ENCODE peak calls at places on chromosomes 5 and 9, in eight cellular contexts. One of them, this sample, is unnamed. For H3K4me1, the result is how much of the 10 kb centered on the place peaks cover.

GRCh38 chr9:89247431-89248370 is 63.3 kb upstream of the CKS2 start:
- DNase-seq in H9: peak
- DNase-seq in H1: no peak
- DNase-seq in neuronal stem cell: no peak
- DNase-seq in left ventricle myocardium inferior: no peak
- DNase-seq in IMR-90: peak
- DNase-seq in Caco-2: no peak
- DNase-seq in upper lobe of right lung: no peak
- DNase-seq in this sample: no peak

GRCh38 chr5:109652096-109652495 is 37.6 kb upstream of the MAN2A1 start:
- DNase-seq in H1: no peak
- DNase-seq in left ventricle myocardium inferior: no peak
- DNase-seq in neuronal stem cell: no peak
- DNase-seq in IMR-90: no peak
- DNase-seq in H9: no peak
- DNase-seq in Caco-2: no peak
- DNase-seq in upper lobe of right lung: no peak
- DNase-seq in this sample: no peak

GRCh38 chr5:68757813-68758212 is 336.0 kb upstream of the SLC30A5 start:
- DNase-seq in Caco-2: no peak
- DNase-seq in IMR-90: no peak
- DNase-seq in H9: no peak
- DNase-seq in neuronal stem cell: no peak
- DNase-seq in upper lobe of right lung: no peak
- DNase-seq in left ventricle myocardium inferior: no peak
- DNase-seq in H1: no peak
- DNase-seq in this sample: no peak

GRCh38 chr9:89185980-89186379 is 7.4 kb upstream of the SHC3 start:
- DNase-seq in IMR-90: peak
- DNase-seq in Caco-2: peak
- DNase-seq in neuronal stem cell: peak
- DNase-seq in left ventricle myocardium inferior: no peak
- DNase-seq in H1: no peak
- DNase-seq in H9: peak
- DNase-seq in upper lobe of right lung: no peak
- DNase-seq in this sample: no peak

GRCh38 chr9:115254781-115255180 is 136.8 kb upstream of the TNC start:
- DNase-seq in upper lobe of right lung: no peak
- DNase-seq in IMR-90: peak
- DNase-seq in left ventricle myocardium inferior: no peak
- DNase-seq in Caco-2: no peak
- DNase-seq in H9: no peak
- DNase-seq in neuronal stem cell: no peak
- DNase-seq in H1: no peak
- DNase-seq in this sample: no peak

GRCh38 chr5:123476696-123477095 is 35.3 kb upstream of the CSNK1G3 start:
- DNase-seq in neuronal stem cell: no peak
- DNase-seq in H9: no peak
- DNase-seq in H1: no peak
- DNase-seq in upper lobe of right lung: no peak
- DNase-seq in Caco-2: no peak
- DNase-seq in IMR-90: no peak
- DNase-seq in left ventricle myocardium inferior: no peak
- DNase-seq in this sample: no peak

GRCh38 chr5:178238711-178239592 is 6.3 kb upstream of the PHYKPL start:
- DNase-seq in neuronal stem cell: no peak
- DNase-seq in left ventricle myocardium inferior: no peak
- DNase-seq in H1: no peak
- DNase-seq in H9: no peak
- DNase-seq in Caco-2: no peak
- DNase-seq in IMR-90: no peak
- DNase-seq in upper lobe of right lung: no peak
- DNase-seq in this sample: no peak

GRCh38 chr9:95088421-95089161 is 228.9 kb downstream of the FANCC start:
- DNase-seq in left ventricle myocardium inferior: no peak
- DNase-seq in H1: no peak
- DNase-seq in IMR-90: no peak
- DNase-seq in Caco-2: no peak
- DNase-seq in H9: no peak
- DNase-seq in upper lobe of right lung: peak
- DNase-seq in neuronal stem cell: no peak
- DNase-seq in this sample: no peak

GRCh38 chr9:112620998-112621694 is 96.8 kb downstream of the INIP start:
- DNase-seq in upper lobe of right lung: no peak
- DNase-seq in IMR-90: no peak
- DNase-seq in Caco-2: no peak
- DNase-seq in H1: no peak
- DNase-seq in left ventricle myocardium inferior: no peak
- DNase-seq in neuronal stem cell: no peak
- DNase-seq in H9: no peak
- DNase-seq in this sample: no peak

GRCh38 chr9:137411260-137411659 is 11.7 kb downstream of the EXD3 start:
- DNase-seq in upper lobe of right lung: no peak
- DNase-seq in Caco-2: no peak
- DNase-seq in neuronal stem cell: no peak
- DNase-seq in IMR-90: no peak
- DNase-seq in left ventricle myocardium inferior: no peak
- DNase-seq in H1: no peak
- DNase-seq in H9: peak
- DNase-seq in this sample: no peak

GRCh38 chr5:173697931-173698579 is 81.6 kb upstream of the BOD1 start:
- DNase-seq in IMR-90: no peak
- DNase-seq in H9: no peak
- DNase-seq in left ventricle myocardium inferior: no peak
- DNase-seq in upper lobe of right lung: no peak
- DNase-seq in H1: no peak
- DNase-seq in Caco-2: no peak
- DNase-seq in neuronal stem cell: no peak
- DNase-seq in this sample: no peak

GRCh38 chr9:7879551-7880245 is 80.1 kb upstream of the DMAC1 start:
- DNase-seq in Caco-2: no peak
- DNase-seq in H9: peak
- DNase-seq in H1: peak
- DNase-seq in neuronal stem cell: peak
- DNase-seq in upper lobe of right lung: no peak
- DNase-seq in IMR-90: no peak
- DNase-seq in left ventricle myocardium inferior: no peak
- DNase-seq in this sample: no peak

GRCh38 chr9:94782367-94783120 is 56.0 kb downstream of the AOPEP start:
- DNase-seq in H1: no peak
- DNase-seq in IMR-90: peak
- DNase-seq in upper lobe of right lung: no peak
- DNase-seq in Caco-2: no peak
- DNase-seq in left ventricle myocardium inferior: no peak
- DNase-seq in neuronal stem cell: no peak
- DNase-seq in H9: no peak
- DNase-seq in this sample: no peak

GRCh38 chr9:125663127-125663526 is 43.9 kb downstream of the MAPKAP1 start:
- DNase-seq in Caco-2: no peak
- DNase-seq in left ventricle myocardium inferior: no peak
- DNase-seq in H1: no peak
- DNase-seq in neuronal stem cell: no peak
- DNase-seq in IMR-90: peak
- DNase-seq in upper lobe of right lung: no peak
- DNase-seq in H9: no peak
- DNase-seq in this sample: no peak

GRCh38 chr5:100623719-100624118 is 88.5 kb downstream of the FAM174A start:
- DNase-seq in upper lobe of right lung: no peak
- DNase-seq in H9: no peak
- DNase-seq in IMR-90: peak
- DNase-seq in H1: no peak
- DNase-seq in Caco-2: peak
- DNase-seq in left ventricle myocardium inferior: no peak
- DNase-seq in neuronal stem cell: no peak
- DNase-seq in this sample: no peak

GRCh38 chr5:19927919-19928318 is 60.1 kb downstream of the CDH18 start:
- DNase-seq in IMR-90: peak
- DNase-seq in neuronal stem cell: peak
- DNase-seq in Caco-2: peak
- DNase-seq in left ventricle myocardium inferior: no peak
- DNase-seq in upper lobe of right lung: no peak
- DNase-seq in H1: no peak
- DNase-seq in H9: peak
- DNase-seq in this sample: peak

GRCh38 chr5:101176605-101177004 is 273.5 kb upstream of the ST8SIA4 start:
- DNase-seq in H1: no peak
- DNase-seq in Caco-2: no peak
- DNase-seq in H9: no peak
- DNase-seq in left ventricle myocardium inferior: no peak
- DNase-seq in upper lobe of right lung: no peak
- DNase-seq in IMR-90: no peak
- DNase-seq in neuronal stem cell: no peak
- DNase-seq in this sample: no peak

GRCh38 chr5:2894347-2895135 is 143.1 kb upstream of the IRX2 start:
- DNase-seq in upper lobe of right lung: peak
- DNase-seq in neuronal stem cell: no peak
- DNase-seq in H1: peak
- DNase-seq in left ventricle myocardium inferior: no peak
- DNase-seq in IMR-90: no peak
- DNase-seq in Caco-2: no peak
- DNase-seq in H9: peak
- DNase-seq in this sample: no peak

GRCh38 chr9:93431498-93432105 is 19.9 kb upstream of the FAM120A start:
- DNase-seq in neuronal stem cell: no peak
- DNase-seq in IMR-90: no peak
- DNase-seq in Caco-2: no peak
- DNase-seq in left ventricle myocardium inferior: no peak
- DNase-seq in H1: no peak
- DNase-seq in H9: no peak
- DNase-seq in upper lobe of right lung: no peak
- DNase-seq in this sample: no peak

GRCh38 chr9:121700165-121700830 is 48.9 kb downstream of the DAB2IP start:
- DNase-seq in H9: peak
- DNase-seq in Caco-2: peak
- DNase-seq in H1: peak
- DNase-seq in neuronal stem cell: peak
- DNase-seq in left ventricle myocardium inferior: peak
- DNase-seq in upper lobe of right lung: peak
- DNase-seq in IMR-90: peak
- DNase-seq in this sample: no peak

GRCh38 chr9:91066042-91066415 is 264.4 kb downstream of the SYK start:
- DNase-seq in IMR-90: no peak
- DNase-seq in H9: no peak
- DNase-seq in neuronal stem cell: no peak
- DNase-seq in upper lobe of right lung: no peak
- DNase-seq in Caco-2: no peak
- DNase-seq in H1: no peak
- DNase-seq in left ventricle myocardium inferior: no peak
- DNase-seq in this sample: no peak

GRCh38 chr9:13140843-13141592 is 138.5 kb downstream of the MPDZ start:
- DNase-seq in upper lobe of right lung: no peak
- DNase-seq in H1: no peak
- DNase-seq in left ventricle myocardium inferior: no peak
- DNase-seq in neuronal stem cell: no peak
- DNase-seq in H9: no peak
- DNase-seq in Caco-2: no peak
- DNase-seq in IMR-90: peak
- DNase-seq in this sample: no peak

GRCh38 chr9:6938447-6938846 is 180.7 kb downstream of the KDM4C start:
- DNase-seq in upper lobe of right lung: no peak
- DNase-seq in Caco-2: no peak
- DNase-seq in left ventricle myocardium inferior: no peak
- DNase-seq in neuronal stem cell: no peak
- DNase-seq in H1: no peak
- DNase-seq in H9: no peak
- DNase-seq in IMR-90: peak
- DNase-seq in this sample: no peak

GRCh38 chr9:12629091-12629490 is 64.1 kb upstream of the TYRP1 start:
- DNase-seq in H9: no peak
- DNase-seq in IMR-90: no peak
- DNase-seq in left ventricle myocardium inferior: no peak
- DNase-seq in neuronal stem cell: no peak
- DNase-seq in H1: no peak
- DNase-seq in Caco-2: no peak
- DNase-seq in upper lobe of right lung: no peak
- DNase-seq in this sample: no peak

GRCh38 chr9:75238311-75238976 is 150.1 kb downstream of the OSTF1 start:
- DNase-seq in H1: peak
- DNase-seq in neuronal stem cell: peak
- DNase-seq in H9: peak
- DNase-seq in IMR-90: peak
- DNase-seq in Caco-2: peak
- DNase-seq in upper lobe of right lung: no peak
- DNase-seq in left ventricle myocardium inferior: no peak
- DNase-seq in this sample: peak

GRCh38 chr9:35520404-35520790 is 30.5 kb downstream of the RUSC2 start:
- DNase-seq in H1: no peak
- DNase-seq in left ventricle myocardium inferior: no peak
- DNase-seq in IMR-90: peak
- DNase-seq in H9: no peak
- DNase-seq in neuronal stem cell: no peak
- DNase-seq in upper lobe of right lung: no peak
- DNase-seq in Caco-2: no peak
- DNase-seq in this sample: no peak
- H3K4me1 ChIP-seq in H1: under half
- H3K4me1 ChIP-seq in left ventricle myocardium inferior: half or more
- H3K4me1 ChIP-seq in IMR-90: under half
- H3K4me1 ChIP-seq in H9: under half
- H3K4me1 ChIP-seq in neuronal stem cell: under half
- H3K4me1 ChIP-seq in upper lobe of right lung: half or more
- H3K4me1 ChIP-seq in Caco-2: half or more
- H3K4me1 ChIP-seq in this sample: under half

GRCh38 chr5:56854920-56855319 is 39.6 kb downstream of the MAP3K1 start:
- DNase-seq in H9: no peak
- DNase-seq in left ventricle myocardium inferior: no peak
- DNase-seq in H1: no peak
- DNase-seq in IMR-90: no peak
- DNase-seq in Caco-2: no peak
- DNase-seq in upper lobe of right lung: no peak
- DNase-seq in neuronal stem cell: no peak
- DNase-seq in this sample: no peak
- H3K4me1 ChIP-seq in H9: under half
- H3K4me1 ChIP-seq in left ventricle myocardium inferior: half or more
- H3K4me1 ChIP-seq in H1: under half
- H3K4me1 ChIP-seq in IMR-90: under half
- H3K4me1 ChIP-seq in Caco-2: under half
- H3K4me1 ChIP-seq in upper lobe of right lung: under half
- H3K4me1 ChIP-seq in neuronal stem cell: under half
- H3K4me1 ChIP-seq in this sample: under half

GRCh38 chr5:146888341-146888978 is 9.9 kb upstream of the PPP2R2B start:
- DNase-seq in upper lobe of right lung: no peak
- DNase-seq in left ventricle myocardium inferior: no peak
- DNase-seq in neuronal stem cell: no peak
- DNase-seq in H1: no peak
- DNase-seq in H9: no peak
- DNase-seq in IMR-90: no peak
- DNase-seq in Caco-2: no peak
- DNase-seq in this sample: no peak
- H3K4me1 ChIP-seq in upper lobe of right lung: under half
- H3K4me1 ChIP-seq in left ventricle myocardium inferior: under half
- H3K4me1 ChIP-seq in neuronal stem cell: under half
- H3K4me1 ChIP-seq in H1: under half
- H3K4me1 ChIP-seq in H9: under half
- H3K4me1 ChIP-seq in IMR-90: under half
- H3K4me1 ChIP-seq in Caco-2: under half
- H3K4me1 ChIP-seq in this sample: under half

DNA sequence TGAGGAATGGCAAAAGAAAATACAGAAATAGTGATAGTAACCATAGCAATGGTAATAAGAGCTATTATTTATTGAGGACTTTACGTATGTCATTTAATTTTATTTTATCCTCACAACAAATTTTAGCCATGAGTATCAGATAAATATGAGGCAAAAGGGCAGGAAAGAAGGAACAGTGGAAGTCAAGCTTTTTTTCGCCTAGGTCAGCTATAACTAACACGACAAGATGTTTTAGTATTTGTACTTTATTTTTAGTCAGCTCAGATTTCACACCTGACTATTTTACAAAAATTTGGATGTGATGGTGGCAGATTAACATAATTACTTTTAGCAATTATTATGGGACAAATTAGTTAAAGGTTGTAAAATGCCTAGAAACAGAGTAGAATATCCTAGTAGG is 34.8 kb upstream of the CDKN2B start:
- DNase-seq in upper lobe of right lung: no peak
- DNase-seq in Caco-2: no peak
- DNase-seq in H1: no peak
- DNase-seq in left ventricle myocardium inferior: no peak
- DNase-seq in IMR-90: no peak
- DNase-seq in neuronal stem cell: no peak
- DNase-seq in H9: no peak
- DNase-seq in this sample: no peak
- H3K4me1 ChIP-seq in upper lobe of right lung: under half
- H3K4me1 ChIP-seq in Caco-2: under half
- H3K4me1 ChIP-seq in H1: under half
- H3K4me1 ChIP-seq in left ventricle myocardium inferior: under half
- H3K4me1 ChIP-seq in IMR-90: under half
- H3K4me1 ChIP-seq in neuronal stem cell: under half
- H3K4me1 ChIP-seq in H9: under half
- H3K4me1 ChIP-seq in this sample: under half

This sample was measured in iPS DF 6.9.